ENCODE peak calls at places on chromosome 12, in ten cellular contexts. J, G, I, L, T, M, V, W, N and K are unnamed samples.

GRCh38 chr12:90543841-90544240 is 411.1 kb downstream of the CCER1 start:
- DNase-seq in T (no peak), G (no peak), J (no peak), I (no peak), W (no peak), L (no peak), M (no peak), N (no peak), V (no peak), K (no peak)

GRCh38 chr12:107184359-107184980 is 91.1 kb upstream of the CRY1 start:
- DNase-seq in W (no peak), I (no peak), N (no peak), V (no peak), J (no peak), T (no peak), G (no peak), M (no peak), L (no peak), K (no peak)

GRCh38 chr12:54984602-54985376 is at the start of gene TESPA1:
- DNase-seq in M (no peak), I (peak; percentile 61), V (no peak), J (no peak), W (no peak), T (peak; percentile 80), L (peak; percentile 63), G (no peak), N (no peak), K (peak; percentile 17)

GRCh38 chr12:6476496-6476895 is 6.0 kb upstream of the VAMP1 start:
- DNase-seq in L (no peak), J (peak; percentile 46), W (no peak), I (no peak), G (no peak), V (no peak), M (peak; percentile 89), N (peak; percentile 87), T (no peak), K (no peak)

GRCh38 chr12:96068636-96069035 is 33.2 kb upstream of the LTA4H start:
- DNase-seq in I (no peak), T (no peak), M (no peak), J (no peak), W (no peak), N (no peak), L (no peak), V (no peak), G (no peak), K (no peak)

GRCh38 chr12:29073631-29074239 is 75.3 kb upstream of the FAR2 start:
- DNase-seq in J (peak; percentile 38), W (peak; percentile 15), V (no peak), I (no peak), G (peak; percentile 80), L (no peak), M (no peak), N (no peak), T (peak; percentile 9), K (peak; percentile 47)

GRCh38 chr12:26614217-26614616 is 218.8 kb downstream of the ITPR2 start:
- DNase-seq in N (no peak), G (peak; percentile 19), T (no peak), M (no peak), J (no peak), W (peak; percentile 12), I (peak; percentile 1), V (no peak), L (peak; percentile 18), K (peak; percentile 37)

GRCh38 chr12:45583011-45583657 is 146.4 kb upstream of the ARID2 start:
- DNase-seq in L (peak; percentile 24), G (no peak), M (no peak), J (no peak), W (no peak), I (no peak), V (no peak), T (no peak), N (no peak), K (no peak)

GRCh38 chr12:131162113-131162512 is 208.4 kb downstream of the ADGRD1 start:
- DNase-seq in G (no peak), W (no peak), L (no peak), I (no peak), N (no peak), J (no peak), M (no peak), V (no peak), T (no peak), K (no peak)